ENCODE peak calls at places on chromosomes 3 and 15, in four cellular contexts. One of them, this sample, is unnamed.

GRCh38 chr3:51798561-51798960 is 19.5 kb upstream of the IQCF6 start:
- DNase-seq in K562: peak
- DNase-seq in HCT116: no peak
- DNase-seq in HepG2: no peak
- DNase-seq in this sample: no peak

GRCh38 chr15:48718646-48719045 is 73.1 kb upstream of the FBN1 start:
- DNase-seq in K562: peak
- DNase-seq in HepG2: no peak
- DNase-seq in HCT116: no peak
- DNase-seq in this sample: no peak

GRCh38 chr15:100889359-100890058 is 9.9 kb downstream of the ALDH1A3 start:
- DNase-seq in K562: no peak
- DNase-seq in HepG2: no peak
- DNase-seq in HCT116: no peak
- DNase-seq in this sample: no peak

GRCh38 chr3:196273655-196274054 is 13.9 kb downstream of the PCYT1A start:
- DNase-seq in HCT116: no peak
- DNase-seq in HepG2: no peak
- DNase-seq in K562: no peak
- DNase-seq in this sample: no peak

GRCh38 chr15:71295242-71296031 is 180.2 kb downstream of the THSD4 start:
- DNase-seq in HepG2: peak
- DNase-seq in HCT116: peak
- DNase-seq in K562: no peak
- DNase-seq in this sample: peak

GRCh38 chr3:50671331-50671730 is 3.4 kb upstream of the DOCK3 start:
- DNase-seq in K562: no peak
- DNase-seq in HepG2: no peak
- DNase-seq in HCT116: peak
- DNase-seq in this sample: no peak

GRCh38 chr3:71859128-71859519 is 74.2 kb upstream of the PROK2 start:
- DNase-seq in HepG2: peak
- DNase-seq in HCT116: peak
- DNase-seq in K562: no peak
- DNase-seq in this sample: no peak

GRCh38 chr3:115790759-115791158 is 167.4 kb downstream of the GAP43 start:
- DNase-seq in HepG2: peak
- DNase-seq in K562: peak
- DNase-seq in HCT116: peak
- DNase-seq in this sample: peak

GRCh38 chr3:105356988-105357387 is 9.7 kb upstream of the ALCAM start:
- DNase-seq in HepG2: no peak
- DNase-seq in HCT116: no peak
- DNase-seq in K562: no peak
- DNase-seq in this sample: no peak

DNA sequence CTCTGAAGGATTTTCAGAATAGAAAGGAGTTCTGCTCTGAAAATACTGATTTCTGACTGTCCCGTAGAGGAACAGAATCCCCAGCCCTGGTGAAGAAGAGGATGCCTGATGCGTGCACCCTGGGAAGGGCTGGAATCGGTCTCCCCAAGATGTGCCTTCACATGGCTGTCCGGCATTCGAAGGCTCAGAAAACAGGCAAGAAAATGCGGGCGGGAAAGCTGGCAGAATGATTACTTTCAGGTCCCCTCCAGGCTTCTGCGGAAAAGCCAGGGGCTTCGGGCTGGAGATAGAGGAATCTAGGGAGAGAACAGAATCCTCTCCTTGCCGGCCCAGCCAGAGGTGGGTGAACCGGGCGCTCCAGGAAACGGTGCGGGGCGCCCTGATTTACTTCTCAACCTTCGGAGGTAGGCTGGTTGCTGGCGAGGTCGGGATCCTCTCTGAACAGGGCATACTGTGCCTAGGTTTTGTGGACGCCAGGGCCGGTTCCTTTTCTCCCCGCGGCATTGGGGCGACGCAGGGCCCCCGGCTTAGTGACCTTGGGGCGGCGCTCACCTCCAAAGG is 2.5 kb downstream of the FOXL2NB start:
- DNase-seq in K562: no peak
- DNase-seq in HCT116: no peak
- DNase-seq in HepG2: no peak
- DNase-seq in this sample: no peak
- TF ChIP-seq TCF7L2 in K562: no peak
- TF ChIP-seq TCF7L2 in HCT116: no peak
- TF ChIP-seq TCF7L2 in HepG2: no peak
- TF ChIP-seq TCF7L2 in this sample: no peak

DNA sequence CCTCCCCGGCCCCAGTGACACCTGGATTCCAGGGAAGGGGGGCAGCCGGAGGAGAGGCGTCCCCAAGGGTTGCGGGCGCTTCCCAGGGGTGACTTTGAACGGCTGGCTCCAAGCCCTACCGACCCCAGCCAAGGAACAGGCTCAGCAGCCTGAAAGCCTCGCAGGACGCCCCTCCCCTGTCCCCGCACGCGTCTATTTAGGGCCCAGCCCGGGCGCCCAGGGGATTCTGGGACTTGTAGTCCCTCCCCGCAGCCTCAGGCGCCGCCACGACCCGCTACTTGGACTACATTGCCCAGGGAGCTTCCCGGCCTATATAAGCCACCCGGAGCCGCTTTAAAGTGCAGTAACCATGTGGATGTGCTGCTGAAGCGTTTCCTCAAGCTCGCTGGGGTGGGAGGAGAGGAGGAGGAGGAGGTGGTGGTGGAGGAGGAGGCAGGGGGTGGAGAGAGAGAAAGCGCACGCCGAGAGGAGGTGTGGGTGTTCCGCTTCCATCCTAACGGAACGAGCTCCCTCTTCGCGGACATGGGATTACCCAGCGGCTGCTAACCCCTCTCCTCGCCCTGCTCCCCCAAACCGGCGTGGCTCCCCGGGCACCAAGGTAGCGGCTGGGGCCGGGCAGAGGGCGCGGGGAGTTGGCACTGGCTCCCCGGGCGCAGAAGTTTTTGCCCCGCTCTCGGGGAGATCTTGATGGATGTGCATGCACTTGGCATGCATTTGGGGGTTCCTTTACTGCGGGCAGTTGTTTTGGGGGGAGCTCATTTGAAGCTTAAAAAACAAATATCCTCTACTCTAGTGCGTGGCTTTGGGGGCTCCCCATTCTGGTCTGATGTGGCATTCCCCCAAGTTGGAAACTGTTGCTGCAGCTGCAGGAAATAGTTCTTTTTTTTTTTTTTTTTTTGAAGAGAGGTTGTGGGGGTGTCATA is at the start of gene ITPR1:
- DNase-seq in HCT116: peak
- DNase-seq in K562: peak
- DNase-seq in HepG2: peak
- DNase-seq in this sample: peak
- TF ChIP-seq REST in HCT116: no peak
- TF ChIP-seq REST in K562: peak
- TF ChIP-seq REST in HepG2: peak
- TF ChIP-seq REST in this sample: no peak

GRCh38 chr15:58433597-58434333 is 2.0 kb downstream of the LIPC start:
- DNase-seq in HepG2: no peak
- DNase-seq in K562: no peak
- DNase-seq in HCT116: no peak
- DNase-seq in this sample: no peak

GRCh38 chr15:58432421-58432820 is 630 bp downstream of the LIPC start:
- DNase-seq in K562: no peak
- DNase-seq in HepG2: no peak
- DNase-seq in HCT116: no peak
- DNase-seq in this sample: no peak

GRCh38 chr15:58431221-58432149 is at the start of gene LIPC:
- DNase-seq in HCT116: no peak
- DNase-seq in HepG2: peak
- DNase-seq in K562: no peak
- DNase-seq in this sample: no peak

GRCh38 chr15:58437531-58438105 is 5.8 kb downstream of the LIPC start:
- DNase-seq in HepG2: no peak
- DNase-seq in K562: no peak
- DNase-seq in HCT116: no peak
- DNase-seq in this sample: no peak

DNA sequence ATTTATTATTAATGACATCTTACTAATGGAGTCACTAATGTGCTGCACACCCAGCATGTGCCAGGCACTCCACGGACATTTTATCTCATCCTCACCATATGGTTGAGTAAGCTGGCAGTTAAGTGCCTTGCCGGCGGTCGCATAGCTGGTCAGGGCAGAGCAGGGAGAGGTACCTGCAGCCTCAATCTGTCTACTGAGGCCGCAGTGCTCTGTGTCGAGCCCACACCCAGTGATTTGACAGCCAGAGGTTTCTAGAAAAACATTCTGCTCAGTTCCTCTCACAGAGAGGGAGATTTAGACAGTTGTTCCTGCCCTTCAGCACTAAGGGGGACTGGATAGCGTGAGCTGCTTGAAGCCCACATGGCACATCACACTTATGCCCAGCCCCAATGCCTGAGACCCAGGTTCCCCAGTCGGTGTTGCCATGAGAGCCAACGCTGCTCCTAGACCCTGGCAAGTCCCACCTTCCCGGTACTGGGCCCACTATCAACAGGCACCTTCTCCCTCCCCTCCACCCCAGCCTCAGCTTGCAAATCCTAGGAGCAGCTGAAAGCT is 2.6 kb downstream of the LIPC start:
- DNase-seq in K562: no peak
- DNase-seq in HCT116: no peak
- DNase-seq in HepG2: no peak
- DNase-seq in this sample: no peak
- TF ChIP-seq TCF7L2 in K562: no peak
- TF ChIP-seq TCF7L2 in HCT116: no peak
- TF ChIP-seq TCF7L2 in HepG2: no peak
- TF ChIP-seq TCF7L2 in this sample: no peak

GRCh38 chr3:85007195-85008094 is 48.7 kb downstream of the CADM2 start:
- DNase-seq in HCT116: no peak
- DNase-seq in K562: no peak
- DNase-seq in HepG2: peak
- DNase-seq in this sample: no peak
- TF ChIP-seq REST in HCT116: no peak
- TF ChIP-seq REST in K562: no peak
- TF ChIP-seq REST in HepG2: peak
- TF ChIP-seq REST in this sample: no peak

DNA sequence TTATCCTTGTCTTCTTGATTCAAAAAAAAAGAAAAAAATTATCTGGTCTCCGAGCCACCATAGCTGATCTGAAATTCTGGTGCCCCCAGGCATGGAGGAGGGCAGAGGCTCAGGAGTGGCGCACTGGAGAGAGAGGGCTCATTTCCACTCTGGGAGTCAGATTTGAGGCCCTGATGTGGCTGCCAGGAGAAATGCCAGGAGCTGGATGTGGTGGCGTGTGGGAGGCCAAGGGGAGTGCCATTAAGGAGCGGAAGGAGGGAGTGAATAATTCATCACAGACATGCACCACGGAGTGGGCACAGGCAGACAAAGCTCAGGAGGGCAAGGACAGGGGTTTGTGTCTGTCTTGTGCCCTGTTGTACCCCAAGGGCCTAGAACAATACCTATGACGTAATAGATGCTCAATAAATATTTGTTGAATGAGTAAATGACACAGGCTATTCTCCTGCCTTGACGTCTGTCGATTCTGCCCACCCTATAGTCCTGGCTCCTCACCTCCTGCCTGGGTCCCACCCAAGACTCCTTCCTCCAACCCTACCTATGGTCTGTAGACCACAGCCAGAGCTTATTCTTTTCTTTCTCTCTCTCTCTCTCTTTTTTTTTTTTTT is 12.0 kb upstream of the GRIP2 start:
- DNase-seq in HepG2: no peak
- DNase-seq in K562: no peak
- DNase-seq in HCT116: no peak
- DNase-seq in this sample: no peak
- TF ChIP-seq TCF7L2 in HepG2: no peak
- TF ChIP-seq TCF7L2 in K562: no peak
- TF ChIP-seq TCF7L2 in HCT116: no peak
- TF ChIP-seq TCF7L2 in this sample: no peak

GRCh38 chr15:61099030-61099800 is 129.9 kb downstream of the RORA start:
- DNase-seq in HCT116: no peak
- DNase-seq in HepG2: no peak
- DNase-seq in K562: no peak
- DNase-seq in this sample: no peak

GRCh38 chr15:61097852-61098251 is 131.2 kb downstream of the RORA start:
- DNase-seq in HepG2: no peak
- DNase-seq in HCT116: no peak
- DNase-seq in K562: no peak
- DNase-seq in this sample: no peak

GRCh38 chr15:61095804-61096506 is 133.1 kb downstream of the RORA start:
- DNase-seq in HepG2: no peak
- DNase-seq in HCT116: no peak
- DNase-seq in K562: no peak
- DNase-seq in this sample: no peak

GRCh38 chr15:61100512-61100911 is 128.6 kb downstream of the RORA start:
- DNase-seq in HepG2: no peak
- DNase-seq in HCT116: no peak
- DNase-seq in K562: no peak
- DNase-seq in this sample: no peak

GRCh38 chr15:61097057-61097456 is 132.0 kb downstream of the RORA start:
- DNase-seq in HCT116: no peak
- DNase-seq in HepG2: no peak
- DNase-seq in K562: no peak
- DNase-seq in this sample: no peak
- TF ChIP-seq REST in HCT116: no peak
- TF ChIP-seq REST in HepG2: no peak
- TF ChIP-seq REST in K562: no peak
- TF ChIP-seq REST in this sample: no peak

DNA sequence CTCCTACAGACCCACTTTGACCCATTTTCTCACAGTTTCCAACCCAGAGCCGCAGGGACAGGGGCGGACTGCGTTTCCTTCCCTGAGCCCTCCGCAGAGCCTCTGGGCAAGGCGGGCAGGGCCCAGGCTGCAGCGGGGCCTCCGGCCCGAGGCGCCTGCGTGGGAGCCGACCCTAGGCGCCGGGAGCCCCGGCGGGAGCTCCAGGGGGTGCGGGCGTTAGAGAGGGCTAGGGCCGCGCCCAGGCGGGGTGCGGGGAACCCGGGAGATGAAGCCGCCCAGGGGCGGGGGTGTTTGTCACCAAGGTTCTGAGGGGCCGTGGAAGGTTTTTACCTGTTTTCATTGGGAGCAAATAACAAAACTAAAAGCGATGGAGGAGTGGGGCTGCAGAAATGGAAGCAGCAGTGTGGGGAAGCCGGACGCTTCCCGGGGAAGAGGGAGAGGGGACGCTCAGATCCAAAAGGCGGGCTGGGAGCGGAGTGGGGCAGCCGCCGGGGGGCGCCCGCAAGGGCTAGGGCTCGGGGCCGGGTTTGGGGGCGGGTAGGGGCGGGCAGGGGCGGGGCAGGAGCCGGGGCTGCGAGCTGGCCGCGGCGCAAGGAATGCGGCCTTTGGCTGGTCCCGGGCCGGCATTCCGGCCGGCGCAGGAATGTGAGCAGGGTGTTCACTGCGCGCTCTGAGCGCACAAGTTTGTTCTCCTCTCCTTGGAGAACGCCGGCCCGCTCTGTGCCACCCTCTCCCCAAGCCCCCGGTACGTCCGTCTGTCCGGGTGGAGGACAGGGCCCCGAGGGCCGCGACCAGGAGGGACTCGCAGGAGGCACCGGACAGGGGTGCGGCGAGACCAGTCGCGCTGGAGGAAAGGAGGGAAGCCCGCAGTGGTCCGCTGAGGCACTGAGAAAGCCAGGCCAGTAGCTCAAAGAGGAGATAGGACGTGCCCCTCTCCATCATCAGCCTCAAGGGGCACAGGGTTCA is 61.1 kb downstream of the AMOTL2 start:
- DNase-seq in K562: peak
- DNase-seq in HCT116: no peak
- DNase-seq in HepG2: peak
- DNase-seq in this sample: no peak
- TF ChIP-seq TCF7L2 in K562: no peak
- TF ChIP-seq TCF7L2 in HCT116: no peak
- TF ChIP-seq TCF7L2 in HepG2: no peak
- TF ChIP-seq TCF7L2 in this sample: no peak

This sample was measured in Panc1.